ENCODE peak calls at places on chromosomes 5 and 9, in four cellular contexts. E is A549, V is K562, C is HepG2. Q is an unnamed sample.

GRCh38 chr5:9140202-9140601 is 405.7 kb downstream of the SEMA5A start:
- DNase-seq in E (no peak), V (no peak), C (no peak), Q (no peak)

GRCh38 chr9:137611623-137612609 is 6.4 kb downstream of the ARRDC1 start:
- DNase-seq in E (peak), V (peak), C (peak), Q (no peak)

GRCh38 chr5:172102913-172103629 is 85.0 kb downstream of the STK10 start:
- DNase-seq in E (peak), V (peak), C (no peak), Q (no peak)

GRCh38 chr5:78670870-78671269 is 22.3 kb upstream of the LHFPL2 start:
- DNase-seq in E (no peak), V (no peak), C (no peak), Q (no peak)

GRCh38 chr9:133369923-133370322 is 5.9 kb downstream of the SURF4 start:
- DNase-seq in E (no peak), V (no peak), C (no peak), Q (no peak)

GRCh38 chr5:133589286-133589685 is 23.1 kb downstream of the FSTL4 start:
- DNase-seq in E (peak), V (no peak), C (no peak), Q (no peak)

GRCh38 chr5:157157492-157157891 is 8.6 kb downstream of the GARIN3 start:
- DNase-seq in E (no peak), V (no peak), C (no peak), Q (no peak)

GRCh38 chr9:107274953-107275422 is 8.1 kb upstream of the RAD23B start:
- DNase-seq in E (peak), V (no peak), C (peak), Q (no peak)

GRCh38 chr5:124343021-124343420 is 403.4 kb downstream of the ZNF608 start:
- DNase-seq in E (no peak), V (no peak), C (no peak), Q (no peak)

GRCh38 chr5:96885518-96886338 is 9.4 kb downstream of the ERAP2 start:
- DNase-seq in E (no peak), V (no peak), C (no peak), Q (no peak)

DNA sequence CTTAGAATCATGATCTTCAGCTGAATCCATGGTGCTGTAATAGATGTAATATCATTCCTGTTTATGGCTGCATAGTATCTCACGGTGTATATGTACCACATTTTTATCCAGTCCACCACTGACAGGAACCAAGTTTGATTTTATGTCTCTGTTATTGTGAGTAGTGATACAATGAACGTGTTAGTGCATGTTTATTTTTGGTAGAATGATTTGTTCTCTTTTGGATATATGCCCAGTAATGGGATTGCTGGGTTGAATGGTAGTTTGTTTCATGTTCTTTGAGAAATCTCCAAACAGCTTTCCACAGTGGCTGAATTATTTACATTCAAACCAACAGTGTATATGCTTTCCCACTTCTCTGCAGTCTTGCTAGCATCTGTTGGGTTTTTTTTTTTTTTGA is 175.1 kb upstream of the CDH10 start:
- DNase-seq in E (no peak), V (no peak), C (no peak), Q (no peak)
- TF ChIP-seq HMGXB4 in E (no peak), V (no peak), C (no peak), Q (no peak)

GRCh38 chr5:15702102-15702501 is 202.1 kb downstream of the FBXL7 start:
- DNase-seq in E (no peak), V (no peak), C (peak), Q (no peak)
- TF ChIP-seq HMGXB4 in E (no peak), V (no peak), C (no peak), Q (no peak)

DNA sequence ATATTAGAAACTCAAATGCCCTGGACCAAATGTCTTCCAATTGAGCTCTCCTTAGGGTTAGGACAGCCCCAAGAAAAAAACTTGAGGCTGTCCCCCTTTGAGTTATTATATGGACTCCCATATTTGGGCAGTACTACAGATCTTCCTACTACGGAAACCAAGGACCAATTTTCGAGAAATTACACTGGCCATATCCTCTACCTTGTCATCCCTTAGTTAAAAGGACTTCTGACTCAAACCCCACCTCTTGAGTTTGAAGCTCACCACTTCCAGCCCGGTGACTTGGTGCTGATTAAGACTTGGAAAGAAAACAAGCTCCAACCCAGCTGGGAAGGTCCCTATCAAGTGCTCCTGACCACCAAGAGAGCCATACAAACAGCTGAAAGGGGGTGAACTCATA is 497.0 kb upstream of the GRAMD2B start:
- DNase-seq in E (no peak), V (no peak), C (no peak), Q (no peak)
- TF ChIP-seq HMGXB4 in E (no peak), V (no peak), C (no peak), Q (no peak)

DNA sequence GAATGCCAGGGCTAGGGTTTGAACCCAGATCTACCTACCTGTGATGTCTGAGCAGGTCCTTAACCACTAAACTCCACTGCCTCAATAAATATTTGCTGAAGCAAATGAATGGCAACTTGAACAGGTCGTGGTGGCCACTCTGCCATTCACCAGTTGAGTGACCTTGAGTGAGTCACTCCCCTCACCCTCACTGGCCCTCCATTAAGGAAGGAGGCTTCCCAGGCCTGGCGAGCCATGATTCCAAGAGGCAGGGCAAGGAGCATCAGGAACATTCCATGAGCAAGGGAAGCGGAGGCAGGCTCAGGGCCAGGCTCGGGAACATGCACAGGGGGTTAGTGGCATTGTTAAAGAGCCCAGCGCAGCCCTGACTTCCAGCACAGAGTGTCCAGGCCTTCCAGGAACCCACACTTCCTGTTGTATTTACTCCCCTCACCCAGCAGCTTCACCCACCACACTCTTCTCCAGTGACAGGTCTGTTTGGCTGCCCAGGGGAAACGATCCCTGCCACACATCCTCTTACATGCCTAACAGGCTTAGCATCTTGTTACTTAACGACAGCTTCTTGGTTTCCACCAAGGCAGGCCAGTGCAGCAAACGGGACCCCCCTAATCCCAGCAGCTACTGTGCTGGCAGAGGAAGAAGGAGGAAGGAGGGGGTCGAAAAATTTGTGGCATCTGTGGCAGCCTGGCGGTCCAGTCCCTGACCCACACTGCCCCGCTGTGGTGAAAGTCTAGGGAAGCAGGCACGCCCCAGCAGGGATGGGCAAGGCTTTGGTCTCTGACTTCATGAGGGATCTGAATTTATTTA is 43.7 kb upstream of the TTC1 start:
- DNase-seq in E (peak), V (no peak), C (peak), Q (peak)
- TF ChIP-seq HMGXB4 in E (no peak), V (no peak), C (no peak), Q (no peak)

DNA sequence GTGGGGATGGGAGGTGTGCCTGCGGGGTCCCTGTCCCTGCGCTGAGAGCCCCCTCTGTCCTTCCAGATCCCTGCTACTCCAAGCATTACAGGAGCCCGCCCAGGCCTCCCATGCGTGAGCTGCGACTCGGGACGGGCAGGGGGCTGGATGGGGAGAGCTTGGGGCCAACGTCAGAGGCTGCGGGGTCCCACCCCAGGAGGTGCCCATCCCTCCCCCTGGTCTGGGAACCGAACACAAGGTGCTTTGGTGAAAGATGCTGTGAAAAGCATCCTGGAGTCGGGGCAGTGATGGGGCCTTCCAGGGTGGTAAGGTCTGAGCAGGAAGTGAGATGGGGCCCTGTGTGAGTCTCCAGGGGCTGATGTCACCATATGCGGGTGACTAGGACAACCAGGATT is 2.7 kb downstream of the LCN9 start:
- DNase-seq in E (no peak), V (no peak), C (no peak), Q (no peak)
- TF ChIP-seq HMGXB4 in E (no peak), V (no peak), C (no peak), Q (no peak)

GRCh38 chr9:122403381-122404002 is 32.7 kb downstream of the PTGS1 start:
- DNase-seq in E (no peak), V (no peak), C (no peak), Q (no peak)

GRCh38 chr9:122397749-122398148 is 26.9 kb downstream of the PTGS1 start:
- DNase-seq in E (no peak), V (no peak), C (no peak), Q (no peak)

GRCh38 chr9:122398371-122398924 is 27.6 kb downstream of the PTGS1 start:
- DNase-seq in E (no peak), V (no peak), C (no peak), Q (no peak)

GRCh38 chr9:122406264-122406890 is 35.6 kb downstream of the PTGS1 start:
- DNase-seq in E (no peak), V (no peak), C (no peak), Q (no peak)

DNA sequence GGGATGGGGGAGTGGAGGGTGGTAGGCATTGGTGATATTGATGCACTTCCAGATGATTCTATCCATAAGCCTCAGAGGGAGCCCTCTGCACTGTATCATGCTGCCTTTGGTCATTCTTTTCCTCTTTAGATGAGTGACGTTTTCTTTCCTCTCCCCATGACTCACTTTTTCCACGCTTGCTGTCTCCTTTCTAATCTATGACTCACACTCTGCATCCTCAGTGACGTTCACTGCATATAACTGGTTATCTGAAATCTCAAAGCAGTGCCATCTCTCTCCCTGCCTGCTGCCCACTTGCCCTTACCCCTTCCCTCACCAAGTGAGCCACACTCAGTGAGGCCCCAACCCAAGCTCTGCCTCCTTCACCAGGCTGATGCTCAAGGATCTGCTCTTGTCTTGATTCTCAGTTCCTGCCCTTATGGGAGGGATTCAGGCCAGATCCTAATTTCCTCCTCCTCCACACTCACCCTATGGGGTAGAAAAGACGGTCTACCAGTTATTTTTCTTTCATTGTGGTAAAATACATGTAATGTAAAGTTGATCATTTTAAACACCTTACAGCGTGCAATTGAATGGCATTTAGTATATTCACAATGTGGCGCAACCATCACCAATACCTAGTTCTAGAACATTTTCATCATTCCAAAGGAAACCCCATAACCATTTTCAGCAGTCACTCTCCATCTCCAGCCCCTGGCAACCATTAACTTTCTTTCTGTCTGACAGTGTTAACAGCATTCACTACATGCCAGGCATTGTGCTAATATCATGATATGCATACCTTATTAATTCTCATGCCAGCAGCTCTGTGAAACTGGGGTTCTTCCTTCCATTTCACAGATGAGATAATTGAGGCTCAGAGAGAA is 31.8 kb downstream of the PTGS1 start:
- DNase-seq in E (peak), V (peak), C (peak), Q (no peak)
- TF ChIP-seq HMGXB4 in E (no peak), V (no peak), C (no peak), Q (no peak)

DNA sequence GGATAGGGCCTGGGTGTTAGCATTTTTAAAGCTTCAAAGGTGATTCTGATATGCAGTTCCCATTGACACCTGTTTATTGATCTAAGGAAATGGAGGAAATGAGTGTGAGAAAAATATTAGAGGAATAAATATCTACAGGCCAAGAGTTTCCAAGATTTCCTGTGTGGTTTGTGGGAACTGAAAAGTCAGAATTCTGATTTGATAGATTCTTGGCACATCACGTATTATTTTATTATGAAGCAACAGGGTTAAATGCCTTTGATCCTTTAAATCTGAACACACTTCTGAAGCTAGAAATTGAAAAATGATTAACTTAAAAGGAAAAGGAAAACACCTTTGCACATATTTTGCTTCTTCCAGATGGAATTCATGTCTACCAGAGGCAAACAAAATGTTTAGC is 113.7 kb downstream of the CD180 start:
- DNase-seq in E (no peak), V (no peak), C (no peak), Q (no peak)
- TF ChIP-seq HMGXB4 in E (no peak), V (no peak), C (no peak), Q (no peak)

DNA sequence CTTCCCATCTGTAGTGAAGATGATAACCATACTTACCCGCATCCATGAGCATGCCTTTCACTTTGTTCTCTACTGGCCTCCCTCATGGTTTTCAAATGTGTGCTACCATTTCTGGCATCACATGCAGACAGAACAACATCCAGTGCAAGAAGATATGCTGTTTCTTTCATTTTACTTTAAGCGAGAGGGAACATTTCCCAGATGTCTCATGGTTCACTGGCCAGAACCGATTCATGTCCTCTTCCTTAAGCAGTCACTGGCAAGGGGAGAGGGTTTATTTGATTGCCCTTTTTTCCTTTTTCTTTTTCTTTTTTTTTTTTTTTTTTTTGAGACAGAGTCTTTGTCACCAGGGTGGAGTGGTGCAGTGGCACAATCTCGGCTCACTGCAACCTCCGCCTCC is 37.7 kb downstream of the ARRDC3 start:
- DNase-seq in E (no peak), V (no peak), C (no peak), Q (no peak)
- TF ChIP-seq HMGXB4 in E (no peak), V (no peak), C (no peak), Q (no peak)

DNA sequence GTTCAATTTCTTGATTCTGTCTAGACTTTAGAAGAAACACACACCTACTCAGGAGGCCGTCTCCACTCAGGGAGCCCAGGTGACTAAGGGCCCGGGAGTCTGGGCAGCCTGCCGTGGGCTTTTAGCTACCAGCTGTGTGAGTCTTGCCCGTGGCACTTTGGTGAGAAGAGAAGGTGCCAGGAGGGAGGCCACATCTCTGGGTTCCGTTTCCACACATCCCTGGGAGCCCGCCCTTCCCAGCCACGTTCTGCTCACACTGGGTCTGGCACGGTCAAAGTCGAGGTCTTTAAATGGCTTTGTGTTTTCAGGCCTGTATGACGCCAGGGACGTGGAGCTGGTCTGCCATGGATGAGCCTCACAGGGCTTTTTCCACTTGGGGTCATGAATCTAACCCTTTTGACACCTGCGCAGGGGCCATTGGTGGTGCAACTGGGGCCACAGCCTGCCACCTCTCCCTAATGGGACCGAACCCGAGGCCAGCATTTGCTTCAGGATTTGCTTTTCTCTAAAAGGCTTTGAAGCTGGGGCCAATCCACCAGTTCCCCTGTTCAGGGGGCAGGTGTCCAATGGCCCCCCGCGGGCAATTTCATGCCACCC is 17.2 kb upstream of the FCN2 start:
- DNase-seq in E (no peak), V (no peak), C (no peak), Q (no peak)
- TF ChIP-seq HMGXB4 in E (no peak), V (no peak), C (no peak), Q (no peak)

GRCh38 chr5:137291436-137291835 is 207.7 kb downstream of the SPOCK1 start:
- DNase-seq in E (no peak), V (no peak), C (no peak), Q (no peak)
- TF ChIP-seq HMGXB4 in E (no peak), V (no peak), C (no peak), Q (no peak)

Q was measured in WTC11.